ENCODE peak calls at places on chromosomes 4 and X, in nine cellular contexts. K is activated gamma-delta T cell; S is NCI-H1694; U is activated naive CD4-positive, alpha-beta T cell treated with anti-CD3 and anti-CD28 coated beads for 36 hours; Z is iPS DF 6.9; V is NCI-H82; I is epithelial cell of esophagus; Y is substantia nigra; M is RWPE1. F is an unnamed sample.
A peak's percentile ranks its signal among the peaks of the same experiment; 100 is the strongest.

GRCh38 chrX:107935664-107936433 is 46.3 kb downstream of the TEX13B start:
- DNase-seq in K (no peak), S (no peak), U (no peak), Z (no peak), V (no peak), I (peak; percentile 77), Y (no peak), M (peak; percentile 73), F (peak; percentile 77)

GRCh38 chr4:185730849-185731608 is 81.0 kb downstream of the SORBS2 start:
- DNase-seq in K (no peak), S (no peak), U (no peak), Z (no peak), V (no peak), I (peak; percentile 88), Y (no peak), M (peak; percentile 63), F (no peak)

GRCh38 chr4:142435599-142436235 is 410.4 kb downstream of the INPP4B start:
- DNase-seq in K (no peak), S (no peak), U (no peak), Z (peak; percentile 43), V (peak; percentile 98), I (no peak), Y (no peak), M (no peak), F (no peak)

GRCh38 chrX:19372170-19373033 is 28.7 kb downstream of the PDHA1 start:
- DNase-seq in K (peak; percentile 15), S (peak; percentile 12), U (peak; percentile 81), Z (no peak), V (peak; percentile 91), I (peak; percentile 65), Y (peak; percentile 6), M (peak; percentile 65), F (peak; percentile 24)

GRCh38 chr4:56757270-56757746 is 64.2 kb downstream of the SPINK2 start:
- DNase-seq in K (no peak), S (no peak), U (no peak), Z (no peak), V (peak; percentile 5), I (peak; percentile 81), Y (no peak), M (peak; percentile 49), F (no peak)

GRCh38 chrX:22351966-22352365 is 79.3 kb downstream of the CBLL2 start:
- DNase-seq in K (no peak), S (no peak), U (no peak), Z (no peak), V (no peak), I (peak; percentile 61), Y (no peak), M (no peak), F (no peak)

GRCh38 chr4:144291164-144291563 is 150.6 kb upstream of the GYPA start:
- DNase-seq in K (no peak), S (no peak), U (no peak), Z (no peak), V (no peak), I (no peak), Y (no peak), M (no peak), F (no peak)

GRCh38 chrX:27619975-27620374 is 29.8 kb downstream of the DCAF8L2 start:
- DNase-seq in K (no peak), S (no peak), U (no peak), Z (peak; percentile 0), V (peak; percentile 57), I (peak; percentile 34), Y (no peak), M (no peak), F (no peak)

GRCh38 chrX:42694260-42694815 is 83.6 kb downstream of the PPP1R2C start:
- DNase-seq in K (no peak), S (no peak), U (peak; percentile 6), Z (no peak), V (no peak), I (peak; percentile 8), Y (no peak), M (no peak), F (no peak)

GRCh38 chr4:153114771-153115321 is 89.4 kb upstream of the TRIM2 start:
- DNase-seq in K (no peak), S (no peak), U (peak; percentile 83), Z (no peak), V (no peak), I (peak; percentile 72), Y (no peak), M (peak; percentile 38), F (no peak)

GRCh38 chr4:143393195-143393594 is 56.5 kb downstream of the GAB1 start:
- DNase-seq in K (no peak), S (no peak), U (no peak), Z (no peak), V (no peak), I (no peak), Y (no peak), M (no peak), F (no peak)

GRCh38 chrX:153438522-153438921 is 7.3 kb downstream of the TREX2 start:
- DNase-seq in K (no peak), S (peak; percentile 26), U (peak; percentile 23), Z (no peak), V (peak; percentile 51), I (peak; percentile 21), Y (no peak), M (no peak), F (no peak)